ENCODE peak calls at places on chromosomes 1 and 21, in eight cellular contexts. C is A549, H is breast epithelium, R is SK-N-SH, M is suprapubic skin, N is right atrium auricular region, T is keratinocyte, B is mammary epithelial cell. K is an unnamed sample.
A peak's percentile ranks its signal among the peaks of the same experiment; 100 is the strongest.

GRCh38 chr1:20483833-20484525 is 2.0 kb downstream of the CAMK2N1 start:
- DNase-seq in C (no peak), H (no peak), R (peak; percentile 83), M (no peak), N (no peak), T (no peak), B (peak; percentile 34), K (no peak)

GRCh38 chr1:178937770-178938169 is 66.9 kb upstream of the ANGPTL1 start:
- DNase-seq in C (no peak), H (no peak), R (no peak), M (no peak), N (peak; percentile 55), T (no peak), B (no peak), K (no peak)

GRCh38 chr1:201731592-201731991 is 97.4 kb upstream of the IPO9 start:
- DNase-seq in C (no peak), H (no peak), R (peak; percentile 89), M (no peak), N (no peak), T (no peak), B (no peak), K (no peak)

GRCh38 chr1:210099921-210100320 is 132.7 kb upstream of the SERTAD4 start:
- DNase-seq in C (no peak), H (no peak), R (no peak), M (no peak), N (no peak), T (no peak), B (no peak), K (no peak)

GRCh38 chr1:20792177-20792576 is 5.1 kb upstream of the HP1BP3 start:
- DNase-seq in C (no peak), H (no peak), R (no peak), M (no peak), N (no peak), T (no peak), B (no peak), K (no peak)

GRCh38 chr1:237293804-237294203 is 251.8 kb downstream of the RYR2 start:
- DNase-seq in C (no peak), H (no peak), R (no peak), M (no peak), N (no peak), T (no peak), B (no peak), K (no peak)

GRCh38 chr1:53959664-53960250 is 13.6 kb downstream of the LRRC42 start:
- DNase-seq in C (peak; percentile 33), H (no peak), R (peak; percentile 47), M (no peak), N (no peak), T (no peak), B (peak; percentile 17), K (no peak)

GRCh38 chr21:27561116-27561515 is 594.2 kb upstream of the ADAMTS5 start:
- DNase-seq in C (no peak), H (no peak), R (no peak), M (no peak), N (no peak), T (no peak), B (no peak), K (no peak)

GRCh38 chr1:205270764-205271163 is 43.0 kb downstream of the TMCC2 start:
- DNase-seq in C (no peak), H (no peak), R (no peak), M (no peak), N (no peak), T (no peak), B (peak; percentile 81), K (no peak)

GRCh38 chr1:210828996-210829596 is 304.9 kb downstream of the KCNH1 start:
- DNase-seq in C (no peak), H (no peak), R (no peak), M (no peak), N (no peak), T (no peak), B (no peak), K (no peak)

GRCh38 chr1:61133048-61134019 is 51.0 kb downstream of the NFIA start:
- DNase-seq in C (no peak), H (no peak), R (no peak), M (no peak), N (no peak), T (no peak), B (no peak), K (no peak)

GRCh38 chr1:150549496-150550221 is 451 bp downstream of the ADAMTSL4 start:
- DNase-seq in C (no peak), H (no peak), R (no peak), M (peak; percentile 88), N (no peak), T (no peak), B (no peak), K (no peak)
- H3K4me3 ChIP-seq in C (peak overlapping the region; percentile 53), H (peak overlapping the region; percentile 62), R (peak overlapping the region; percentile 19), M (peak overlapping the region; percentile 69), N (peak overlapping the region; percentile 65), T (peak overlapping the region; percentile 59), B (peak overlapping the region; percentile 61), K (peak overlapping the region; percentile 51)

GRCh38 chr1:116853680-116854191 is 56.0 kb upstream of the PTGFRN start:
- DNase-seq in C (peak; percentile 69), H (peak; percentile 49), R (peak; percentile 28), M (no peak), N (no peak), T (no peak), B (peak; percentile 83), K (no peak)

GRCh38 chr1:116852910-116853309 is 56.8 kb upstream of the PTGFRN start:
- DNase-seq in C (no peak), H (no peak), R (no peak), M (no peak), N (no peak), T (no peak), B (peak; percentile 47), K (no peak)

GRCh38 chr1:116855788-116856187 is 53.9 kb upstream of the PTGFRN start:
- DNase-seq in C (no peak), H (no peak), R (peak; percentile 75), M (no peak), N (no peak), T (no peak), B (no peak), K (no peak)

GRCh38 chr1:116855220-116855619 is 54.5 kb upstream of the PTGFRN start:
- DNase-seq in C (no peak), H (peak; percentile 21), R (peak; percentile 37), M (no peak), N (peak; percentile 72), T (no peak), B (no peak), K (peak; percentile 43)

DNA sequence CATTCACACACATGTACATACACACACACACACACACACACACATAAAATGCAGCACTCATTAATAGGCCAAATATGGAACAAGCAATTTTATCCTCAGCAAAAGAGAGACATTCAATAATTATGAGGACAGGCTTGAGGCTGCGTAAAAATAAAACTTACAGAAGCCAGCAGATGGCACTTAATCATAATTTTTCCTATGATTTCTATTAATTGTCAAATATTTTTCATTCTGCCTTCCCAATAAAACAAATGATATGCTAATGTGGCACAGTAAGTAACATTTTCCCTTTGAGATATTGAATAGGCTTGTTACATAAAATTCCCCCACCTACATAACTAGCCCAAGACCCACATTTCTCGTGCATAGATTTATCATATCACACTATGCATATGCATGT is 55.4 kb upstream of the PTGFRN start:
- DNase-seq in C (no peak), H (no peak), R (no peak), M (no peak), N (no peak), T (no peak), B (no peak), K (no peak)
- TF ChIP-seq CTCF in C (peak; percentile 42), H (no peak), R (peak; percentile 43), M (no peak), N (no peak), T (no peak), B (peak; percentile 21), K (peak; percentile 35)

GRCh38 chr1:46473991-46474390 is 15.6 kb upstream of the DMBX1 start:
- DNase-seq in C (no peak), H (no peak), R (peak; percentile 52), M (no peak), N (no peak), T (no peak), B (no peak), K (no peak)

GRCh38 chr1:46474580-46474979 is 15.1 kb upstream of the DMBX1 start:
- DNase-seq in C (no peak), H (no peak), R (peak; percentile 81), M (no peak), N (no peak), T (no peak), B (no peak), K (no peak)

GRCh38 chr1:46478721-46479485 is 10.7 kb upstream of the DMBX1 start:
- DNase-seq in C (no peak), H (no peak), R (no peak), M (no peak), N (no peak), T (no peak), B (no peak), K (no peak)

GRCh38 chr1:46477153-46477929 is 12.3 kb upstream of the DMBX1 start:
- DNase-seq in C (peak; percentile 88), H (peak; percentile 61), R (peak; percentile 91), M (no peak), N (peak; percentile 85), T (peak; percentile 23), B (peak; percentile 58), K (peak; percentile 82)

GRCh38 chr1:46476673-46477072 is 13.0 kb upstream of the DMBX1 start:
- DNase-seq in C (no peak), H (no peak), R (no peak), M (no peak), N (no peak), T (no peak), B (no peak), K (no peak)
- H3K27ac ChIP-seq in C (no peak overlapping the region), H (no peak overlapping the region), R (no peak overlapping the region), M (no peak overlapping the region), N (no peak overlapping the region), T (no peak overlapping the region), B (no peak overlapping the region), K (no peak overlapping the region)

GRCh38 chr1:193183019-193183643 is 3.3 kb downstream of the B3GALT2 start:
- DNase-seq in C (no peak), H (no peak), R (peak; percentile 28), M (no peak), N (no peak), T (no peak), B (peak; percentile 29), K (no peak)
- H3K4me3 ChIP-seq in C (no peak overlapping the region), H (no peak overlapping the region), R (no peak overlapping the region), M (no peak overlapping the region), N (peak overlapping the region; percentile 48), T (no peak overlapping the region), B (no peak overlapping the region), K (peak overlapping the region; percentile 61)